ENCODE peak calls at places on chromosomes 6 and 20, in six cellular contexts. L is putamen, M is AG09309, E is SK-N-MC, R is Right ventricle myocardium superior, N is left cardiac atrium. O is an unnamed sample.

GRCh38 chr6:63807056-63807455 is 171.5 kb downstream of the PHF3 start:
- DNase-seq in L (no peak), M (no peak), E (no peak), R (no peak), N (no peak), O (no peak)

GRCh38 chr20:47232518-47232917 is 124.0 kb downstream of the ZMYND8 start:
- DNase-seq in L (peak), M (no peak), E (no peak), R (no peak), N (no peak), O (no peak)

GRCh38 chr20:53335509-53335908 is 258.1 kb downstream of the ZNF217 start:
- DNase-seq in L (no peak), M (no peak), E (no peak), R (no peak), N (no peak), O (no peak)

GRCh38 chr6:47484616-47485015 is 7.0 kb downstream of the CD2AP start:
- DNase-seq in L (no peak), M (peak), E (no peak), R (no peak), N (no peak), O (no peak)

GRCh38 chr20:45445805-45446562 is 23.6 kb upstream of the WFDC2 start:
- DNase-seq in L (no peak), M (no peak), E (no peak), R (no peak), N (no peak), O (no peak)

GRCh38 chr6:139392834-139393233 is 18.4 kb upstream of the CITED2 start:
- DNase-seq in L (no peak), M (no peak), E (no peak), R (no peak), N (no peak), O (no peak)

GRCh38 chr6:72649032-72649984 is 27.4 kb downstream of the KCNQ5 start:
- DNase-seq in L (no peak), M (peak), E (no peak), R (no peak), N (no peak), O (no peak)

GRCh38 chr20:25399038-25399430 is 8.4 kb upstream of the ABHD12 start:
- DNase-seq in L (peak), M (peak), E (peak), R (no peak), N (no peak), O (no peak)

GRCh38 chr6:4637691-4638433 is 138.3 kb upstream of the CDYL start:
- DNase-seq in L (no peak), M (peak), E (no peak), R (no peak), N (no peak), O (no peak)

GRCh38 chr6:144264270-144265060 is 20.7 kb upstream of the UTRN start:
- DNase-seq in L (no peak), M (peak), E (no peak), R (no peak), N (peak), O (no peak)

GRCh38 chr20:63461364-63461763 is 11.1 kb downstream of the KCNQ2 start:
- DNase-seq in L (no peak), M (no peak), E (no peak), R (no peak), N (no peak), O (no peak)

GRCh38 chr6:148443798-148444560 is 101.3 kb downstream of the SASH1 start:
- DNase-seq in L (no peak), M (no peak), E (no peak), R (no peak), N (no peak), O (no peak)

O was measured in spleen.